ENCODE peak calls at places on chromosomes 2 and 18, in ten cellular contexts. M is CD8-positive, alpha-beta T cell; Q is AG04450; C is Peyer's patch; I is aorta; W is SJSA1; A is left ventricle myocardium inferior; Y is tibial nerve; J is body of pancreas; F is adrenal gland. P is an unnamed sample.

GRCh38 chr18:38751897-38752296 is 1186.3 kb upstream of the CELF4 start:
- DNase-seq in I (no peak), Y (no peak), M (no peak), F (no peak), A (no peak), J (no peak), C (no peak), Q (no peak), W (no peak), P (peak; percentile 50)

GRCh38 chr2:157895531-157895930 is 19.4 kb upstream of the ACVR1 start:
- DNase-seq in M (no peak), J (no peak), W (no peak), F (no peak), A (no peak), I (no peak), Q (no peak), C (no peak), Y (no peak), P (no peak)

GRCh38 chr2:68429311-68429826 is 37.7 kb downstream of the FBXO48 start:
- DNase-seq in Q (no peak), C (no peak), Y (no peak), W (no peak), I (no peak), J (no peak), A (no peak), F (no peak), M (no peak), P (no peak)

GRCh38 chr18:59547691-59548182 is 149.5 kb downstream of the CCBE1 start:
- DNase-seq in M (no peak), W (peak; percentile 60), Y (no peak), I (no peak), Q (peak; percentile 74), F (no peak), A (no peak), J (no peak), C (no peak), P (peak; percentile 93)

GRCh38 chr2:190615555-190616200 is 33.2 kb upstream of the NAB1 start:
- DNase-seq in Y (no peak), F (no peak), C (no peak), I (no peak), A (no peak), W (no peak), M (no peak), J (no peak), Q (no peak), P (no peak)

GRCh38 chr2:102872388-102872787 is 110.6 kb downstream of the TMEM182 start:
- DNase-seq in C (no peak), A (no peak), M (no peak), F (no peak), W (no peak), Q (no peak), J (no peak), I (no peak), Y (no peak), P (peak; percentile 8)

GRCh38 chr2:17257194-17257909 is 260.9 kb downstream of the RAD51AP2 start:
- DNase-seq in Y (no peak), F (no peak), J (no peak), C (no peak), Q (no peak), W (no peak), A (no peak), M (no peak), I (no peak), P (no peak)

GRCh38 chr2:11234309-11234708 is 79.0 kb downstream of the SLC66A3 start:
- DNase-seq in C (no peak), W (no peak), I (no peak), A (no peak), J (no peak), Q (no peak), M (no peak), F (no peak), Y (no peak), P (peak; percentile 41)

GRCh38 chr2:191065785-191066184 is 51.8 kb upstream of the STAT1 start:
- DNase-seq in W (no peak), C (no peak), A (no peak), I (no peak), J (no peak), Q (no peak), M (no peak), F (no peak), Y (no peak), P (no peak)

GRCh38 chr2:187900023-187900422 is 345.8 kb upstream of the TFPI start:
- DNase-seq in M (no peak), I (no peak), J (no peak), Y (no peak), A (no peak), Q (no peak), F (no peak), C (no peak), W (no peak), P (no peak)

GRCh38 chr2:47344890-47345583 is 57.9 kb upstream of the MSH2 start:
- DNase-seq in M (no peak), Y (no peak), A (peak; percentile 64), W (peak; percentile 84), J (peak; percentile 77), Q (no peak), C (peak; percentile 88), I (no peak), F (peak; percentile 81), P (peak; percentile 72)

GRCh38 chr2:210432633-210433032 is 43.9 kb downstream of the LANCL1 start:
- DNase-seq in Q (no peak), I (no peak), C (no peak), M (no peak), W (no peak), Y (no peak), F (no peak), J (no peak), A (no peak), P (no peak)

GRCh38 chr2:71647346-71647745 is 194.0 kb downstream of the DYSF start:
- DNase-seq in I (no peak), Q (no peak), M (no peak), W (no peak), Y (no peak), C (no peak), J (no peak), A (no peak), F (no peak), P (peak; percentile 41)

GRCh38 chr2:228777855-228778355 is 493.2 kb downstream of the PID1 start:
- DNase-seq in I (no peak), Y (no peak), J (no peak), M (no peak), A (no peak), W (no peak), Q (no peak), C (no peak), F (no peak), P (peak; percentile 11)

GRCh38 chr2:111704246-111704645 is 179.7 kb downstream of the ANAPC1 start:
- DNase-seq in J (no peak), F (no peak), W (peak; percentile 58), Y (no peak), M (no peak), Q (peak; percentile 23), A (no peak), I (no peak), C (no peak), P (peak; percentile 35)

GRCh38 chr2:134193006-134193405 is 60.9 kb upstream of the MGAT5 start:
- DNase-seq in C (no peak), Q (no peak), W (no peak), M (no peak), F (peak; percentile 58), J (no peak), I (no peak), Y (no peak), A (no peak), P (no peak)

GRCh38 chr2:88067189-88067588 is 436 bp upstream of the SMYD1 start:
- DNase-seq in J (no peak), I (no peak), Y (no peak), C (no peak), W (no peak), M (no peak), F (no peak), A (peak; percentile 35), Q (no peak), P (no peak)

GRCh38 chr2:57937456-57937855 is 109.2 kb upstream of the VRK2 start:
- DNase-seq in F (no peak), Q (no peak), Y (no peak), C (no peak), A (no peak), I (no peak), W (no peak), J (no peak), M (no peak), P (no peak)
- H3K27me3 ChIP-seq in F (no peaks in the 10 kb centered on the region), Q (no peaks in the 10 kb centered on the region), Y (no peaks in the 10 kb centered on the region), C (no peaks in the 10 kb centered on the region), A (no peaks in the 10 kb centered on the region), I (no peaks in the 10 kb centered on the region), W (no peaks in the 10 kb centered on the region), J (no peaks in the 10 kb centered on the region), M (no peaks in the 10 kb centered on the region), P (no peaks in the 10 kb centered on the region)

GRCh38 chr2:84880395-84880644 is 564 bp downstream of the TRABD2A start:
- DNase-seq in I (no peak), Q (no peak), C (no peak), W (no peak), J (no peak), F (no peak), Y (no peak), A (no peak), M (no peak), P (no peak)
- H3K27me3 ChIP-seq in I (no peaks in the 10 kb centered on the region), Q (no peaks in the 10 kb centered on the region), C (no peaks in the 10 kb centered on the region), W (no peaks in the 10 kb centered on the region), J (no peaks in the 10 kb centered on the region), F (peaks cover 30% of the 10 kb centered on the region), Y (peaks cover 21% of the 10 kb centered on the region), A (peaks cover 57% of the 10 kb centered on the region), M (no peaks in the 10 kb centered on the region), P (peaks cover 90% of the 10 kb centered on the region)

DNA sequence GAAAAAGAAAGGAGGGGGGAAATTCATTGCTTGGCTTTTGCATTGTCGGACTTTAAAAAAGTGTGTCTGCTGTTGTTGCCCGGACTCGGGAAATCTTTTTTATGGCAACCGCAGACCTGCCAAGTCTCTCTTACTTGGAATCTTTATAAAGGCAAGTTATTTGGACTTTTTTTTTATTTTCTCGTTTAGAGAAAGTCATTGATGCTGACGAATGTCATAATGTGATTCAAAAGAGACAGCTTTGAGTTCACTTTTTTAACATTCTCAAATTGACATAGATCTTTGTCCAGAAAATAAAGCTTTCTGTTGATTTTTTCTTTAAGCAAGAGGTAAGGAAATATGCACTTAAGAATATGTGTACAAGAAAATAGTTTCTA is 651 bp upstream of the ZNF521 start:
- DNase-seq in W (no peak), F (no peak), Y (no peak), C (no peak), M (no peak), Q (no peak), I (no peak), J (no peak), A (no peak), P (no peak)
- H3K27me3 ChIP-seq in W (peaks cover 65% of the 10 kb centered on the region), F (no peaks in the 10 kb centered on the region), Y (peaks cover 11% of the 10 kb centered on the region), C (no peaks in the 10 kb centered on the region), M (peaks cover 14% of the 10 kb centered on the region), Q (peaks cover 7% of the 10 kb centered on the region), I (no peaks in the 10 kb centered on the region), J (no peaks in the 10 kb centered on the region), A (no peaks in the 10 kb centered on the region), P (peaks cover 27% of the 10 kb centered on the region)

DNA sequence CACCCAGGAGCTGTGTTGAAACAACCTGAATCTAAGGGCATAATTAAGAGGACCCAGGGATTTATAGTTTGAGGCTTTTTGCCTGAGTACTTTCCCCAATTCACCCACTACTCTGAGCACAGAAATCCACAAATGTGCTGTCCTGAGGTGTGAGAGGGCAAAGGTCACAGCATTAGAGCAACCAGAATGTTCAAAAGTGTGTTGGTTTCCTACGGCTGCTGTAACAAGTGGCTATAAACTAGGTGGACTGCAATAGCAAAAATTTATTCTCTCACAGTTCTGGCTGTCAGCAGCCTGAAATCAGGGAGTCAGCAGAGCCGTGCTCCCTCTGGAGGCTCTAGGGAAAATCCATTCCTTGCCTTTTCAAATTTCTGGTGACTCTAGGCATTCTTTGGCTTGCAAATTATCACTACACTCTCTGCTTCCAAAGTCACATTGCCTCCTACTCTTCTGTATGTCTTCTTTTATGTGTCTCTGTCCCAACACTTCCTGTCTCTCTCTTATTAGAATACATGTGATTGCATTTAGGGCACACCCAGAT is 91.3 kb upstream of the TACR1 start:
- DNase-seq in F (no peak), I (no peak), Y (no peak), J (no peak), M (no peak), C (no peak), A (no peak), W (no peak), Q (no peak), P (peak; percentile 10)
- H3K27me3 ChIP-seq in F (no peaks in the 10 kb centered on the region), I (no peaks in the 10 kb centered on the region), Y (no peaks in the 10 kb centered on the region), J (no peaks in the 10 kb centered on the region), M (no peaks in the 10 kb centered on the region), C (no peaks in the 10 kb centered on the region), A (no peaks in the 10 kb centered on the region), W (no peaks in the 10 kb centered on the region), Q (no peaks in the 10 kb centered on the region), P (peaks cover 15% of the 10 kb centered on the region)